ENCODE peak calls at places on chromosomes 2 and 18, in five cellular contexts. Z, I, L, T and Q are unnamed samples.

GRCh38 chr18:57776767-57777166 is 26.3 kb downstream of the ATP8B1 start:
- DNase-seq in Z (no peak), I (no peak), L (peak; percentile 70), T (no peak), Q (no peak)

GRCh38 chr2:192151848-192152247 is 42.9 kb downstream of the TMEFF2 start:
- DNase-seq in Z (no peak), I (no peak), L (peak; percentile 75), T (no peak), Q (peak; percentile 75)

GRCh38 chr2:168348076-168348475 is 100.7 kb upstream of the STK39 start:
- DNase-seq in Z (no peak), I (no peak), L (peak; percentile 31), T (no peak), Q (peak; percentile 46)

GRCh38 chr2:47334356-47335136 is 68.4 kb upstream of the MSH2 start:
- DNase-seq in Z (no peak), I (no peak), L (no peak), T (no peak), Q (peak; percentile 17)

GRCh38 chr18:57475903-57476302 is 40.7 kb downstream of the ONECUT2 start:
- DNase-seq in Z (no peak), I (no peak), L (no peak), T (no peak), Q (no peak)

GRCh38 chr2:102258386-102259074 is 52.8 kb upstream of the IL1RL1 start:
- DNase-seq in Z (no peak), I (no peak), L (peak; percentile 96), T (no peak), Q (peak; percentile 98)

GRCh38 chr2:44974064-44974715 is 32.7 kb downstream of the SIX3 start:
- DNase-seq in Z (no peak), I (no peak), L (peak; percentile 44), T (no peak), Q (peak; percentile 72)

GRCh38 chr2:31234690-31235503 is 945 bp downstream of the EHD3 start:
- DNase-seq in Z (no peak), I (no peak), L (no peak), T (peak; percentile 35), Q (no peak)

GRCh38 chr2:63078852-63079606 is 28.4 kb downstream of the OTX1 start:
- DNase-seq in Z (no peak), I (no peak), L (peak; percentile 23), T (no peak), Q (no peak)

GRCh38 chr2:60552096-60552850 is 1.2 kb downstream of the BCL11A start:
- DNase-seq in Z (no peak), I (no peak), L (no peak), T (peak; percentile 51), Q (peak; percentile 27)

GRCh38 chr2:122414911-122415310 is 659.5 kb downstream of the TSN start:
- DNase-seq in Z (no peak), I (no peak), L (no peak), T (no peak), Q (no peak)

GRCh38 chr2:218476676-218477075 is 57.8 kb downstream of the VIL1 start:
- DNase-seq in Z (no peak), I (no peak), L (peak; percentile 76), T (no peak), Q (peak; percentile 34)

GRCh38 chr2:193584522-193584938 is 1389.8 kb upstream of the TMEFF2 start:
- DNase-seq in Z (no peak), I (no peak), L (peak; percentile 59), T (no peak), Q (peak; percentile 37)

GRCh38 chr2:96305091-96305978 is at the start of gene SNRNP200:
- DNase-seq in Z (peak; percentile 91), I (peak; percentile 86), L (peak; percentile 79), T (peak; percentile 93), Q (peak; percentile 79)

GRCh38 chr18:22465859-22466602 is 48.3 kb upstream of the CTAGE1 start:
- DNase-seq in Z (no peak), I (no peak), L (peak; percentile 97), T (no peak), Q (peak; percentile 98)

GRCh38 chr2:143700865-143701264 is 571.6 kb downstream of the ARHGAP15 start:
- DNase-seq in Z (no peak), I (no peak), L (no peak), T (no peak), Q (peak; percentile 61)

GRCh38 chr2:139864821-139865302 is 1084.7 kb upstream of the NXPH2 start:
- DNase-seq in Z (no peak), I (no peak), L (no peak), T (no peak), Q (no peak)

GRCh38 chr18:45197526-45197970 is 417.7 kb upstream of the SLC14A2 start:
- DNase-seq in Z (no peak), I (no peak), L (peak; percentile 61), T (no peak), Q (no peak)

GRCh38 chr2:48715042-48715899 is 40.3 kb downstream of the LHCGR start:
- DNase-seq in Z (no peak), I (no peak), L (peak; percentile 90), T (peak; percentile 46), Q (peak; percentile 93)

GRCh38 chr2:19299032-19299431 is 59.4 kb downstream of the OSR1 start:
- DNase-seq in Z (no peak), I (no peak), L (peak; percentile 92), T (no peak), Q (peak; percentile 16)

GRCh38 chr2:59015027-59015426 is 773.9 kb upstream of the FANCL start:
- DNase-seq in Z (no peak), I (no peak), L (no peak), T (no peak), Q (no peak)

GRCh38 chr2:171400395-171400794 is 33.4 kb downstream of the METTL8 start:
- DNase-seq in Z (no peak), I (no peak), L (no peak), T (no peak), Q (no peak)

GRCh38 chr2:134405641-134406081 is 151.8 kb downstream of the MGAT5 start:
- DNase-seq in Z (no peak), I (no peak), L (peak; percentile 50), T (no peak), Q (peak; percentile 75)